ENCODE peak calls at places on chromosomes 11 and 22, in four cellular contexts. O, U, C and G are unnamed samples.
A peak's percentile ranks its signal among the peaks of the same experiment; 100 is the strongest.

GRCh38 chr22:41725510-41726110 is 26.3 kb downstream of the MEI1 start:
- DNase-seq in O (no peak), U (no peak), C (no peak), G (no peak)

GRCh38 chr22:19630614-19631013 is 83.7 kb upstream of the SEPTIN5 start:
- DNase-seq in O (peak; percentile 6), U (no peak), C (no peak), G (no peak)

GRCh38 chr11:119578466-119579220 is 150.4 kb downstream of the NECTIN1 start:
- DNase-seq in O (no peak), U (no peak), C (no peak), G (peak; percentile 21)

GRCh38 chr11:123166095-123166559 is 28.9 kb downstream of the CLMP start:
- DNase-seq in O (peak; percentile 64), U (no peak), C (peak; percentile 63), G (peak; percentile 55)

GRCh38 chr11:26947379-26947844 is 46.5 kb upstream of the FIBIN start:
- DNase-seq in O (no peak), U (peak; percentile 52), C (peak; percentile 100), G (peak; percentile 100)

GRCh38 chr11:64349404-64349803 is 9.4 kb downstream of the CCDC88B start:
- DNase-seq in O (no peak), U (no peak), C (no peak), G (no peak)

GRCh38 chr11:10920205-10920604 is 62.4 kb upstream of the ZBED5 start:
- DNase-seq in O (no peak), U (no peak), C (no peak), G (no peak)

GRCh38 chr11:128226106-128226716 is 361.1 kb downstream of the ETS1 start:
- DNase-seq in O (no peak), U (no peak), C (no peak), G (no peak)

GRCh38 chr22:36073476-36073875 is 44.9 kb upstream of the RBFOX2 start:
- DNase-seq in O (no peak), U (no peak), C (peak; percentile 44), G (peak; percentile 84)

GRCh38 chr11:65448418-65449196 is 26.0 kb downstream of the NEAT1 start:
- DNase-seq in O (no peak), U (peak; percentile 78), C (peak; percentile 68), G (peak; percentile 77)

GRCh38 chr11:102469196-102469821 is 16.7 kb upstream of the TMEM123 start:
- DNase-seq in O (no peak), U (no peak), C (peak; percentile 29), G (peak; percentile 56)

GRCh38 chr11:94546886-94547285 is 3.2 kb downstream of the FUT4 start:
- DNase-seq in O (no peak), U (no peak), C (no peak), G (no peak)

DNA sequence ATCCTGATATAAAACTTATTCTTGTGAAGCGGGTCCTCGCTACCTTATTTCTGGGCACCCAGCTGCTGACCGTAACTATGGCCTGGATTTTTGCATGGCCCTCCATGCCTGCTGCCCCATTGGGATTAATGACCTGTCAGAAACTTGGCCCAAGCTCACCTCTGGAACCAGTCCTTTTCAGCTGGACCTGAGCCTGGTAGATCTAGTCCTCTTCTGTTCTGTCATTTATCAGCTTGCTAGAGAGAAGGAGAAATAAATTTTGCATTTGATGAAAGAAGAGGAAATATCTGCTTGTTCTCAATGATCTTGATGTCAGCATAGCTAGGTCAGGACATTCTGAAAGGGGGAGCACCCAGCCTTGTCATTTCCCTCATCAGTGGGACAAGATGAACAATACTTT is 387.8 kb upstream of the LARGE1 start:
- DNase-seq in O (no peak), U (no peak), C (no peak), G (no peak)
- H3K4me3 ChIP-seq in O (no peak overlapping the region), U (no peak overlapping the region), C (no peak overlapping the region), G (no peak overlapping the region)

DNA sequence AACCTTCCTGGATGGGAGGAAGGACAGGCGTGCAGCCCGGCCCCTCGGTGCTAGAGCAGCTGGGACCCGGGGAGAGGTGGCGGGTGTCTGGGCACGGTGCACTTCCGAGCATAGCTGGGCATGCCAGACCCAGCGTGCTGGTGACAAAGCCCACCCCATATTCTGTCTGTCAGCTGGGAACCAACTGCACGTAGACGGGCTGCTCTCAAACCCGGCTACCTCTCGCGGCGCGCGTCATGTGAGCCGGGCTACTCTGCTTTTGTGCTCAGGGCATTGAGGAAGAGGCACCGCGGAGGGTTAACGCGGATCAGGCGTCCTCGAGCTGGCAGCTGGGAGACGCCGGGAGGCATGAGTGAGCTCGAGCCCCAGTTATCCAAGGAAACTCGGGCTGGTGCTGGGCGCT is 425.8 kb downstream of the SHANK2 start:
- DNase-seq in O (peak; percentile 83), U (no peak), C (no peak), G (no peak)
- H3K4me3 ChIP-seq in O (no peak overlapping the region), U (peak overlapping the region; percentile 10), C (no peak overlapping the region), G (no peak overlapping the region)

GRCh38 chr22:29454186-29454745 is 15.9 kb downstream of the RFPL1 start:
- DNase-seq in O (no peak), U (no peak), C (no peak), G (no peak)
- H3K4me3 ChIP-seq in O (no peak overlapping the region), U (no peak overlapping the region), C (no peak overlapping the region), G (no peak overlapping the region)

DNA sequence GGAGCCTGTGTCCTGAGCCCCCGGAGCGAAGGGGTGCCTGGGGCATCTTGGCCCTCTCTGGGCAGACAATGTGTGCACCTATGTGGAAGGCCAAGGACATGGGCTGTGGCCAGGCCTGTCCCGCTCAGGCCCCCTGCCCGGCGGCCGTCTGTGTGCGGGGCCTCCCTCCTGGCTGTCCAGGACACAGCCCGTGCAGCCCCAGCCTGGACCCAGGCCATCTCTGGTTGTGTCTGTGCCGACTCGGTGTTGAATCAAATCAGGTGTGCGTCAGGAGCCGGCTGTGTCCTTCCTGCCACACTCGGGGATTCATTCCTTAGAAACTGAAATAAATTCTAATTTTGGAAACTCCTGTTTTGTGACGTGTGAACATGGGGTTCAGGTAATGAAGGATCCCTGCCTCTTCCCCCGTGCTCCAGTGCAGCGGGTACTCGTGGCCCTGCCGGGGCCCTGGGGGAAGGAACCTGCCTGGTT is 1.5 kb upstream of the SELENOO start:
- DNase-seq in O (no peak), U (no peak), C (no peak), G (no peak)
- H3K4me3 ChIP-seq in O (no peak overlapping the region), U (peak overlapping the region; percentile 91), C (no peak overlapping the region), G (no peak overlapping the region)

DNA sequence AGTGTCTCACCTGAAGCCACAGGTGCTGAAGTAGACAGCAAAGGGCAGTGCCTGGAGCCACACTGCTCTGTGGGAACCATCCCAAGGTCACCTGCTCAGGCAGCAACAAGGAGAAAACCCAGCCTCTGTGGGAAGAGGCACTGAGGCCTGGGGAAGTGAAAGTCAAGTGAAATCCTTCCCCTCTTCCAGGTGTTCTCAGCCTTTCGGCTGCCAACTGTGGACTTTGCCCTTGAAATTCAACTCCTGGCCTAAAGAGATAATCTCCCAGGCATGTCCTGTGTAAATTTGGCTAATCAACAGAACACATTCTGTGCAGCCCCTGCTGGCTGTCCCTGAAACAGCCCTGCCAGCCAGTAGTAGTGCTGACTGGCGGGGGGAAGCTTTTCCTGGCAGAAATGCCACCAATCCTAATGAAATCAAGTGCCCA is 112.1 kb downstream of the RPL27A start:
- DNase-seq in O (no peak), U (no peak), C (no peak), G (no peak)
- H3K4me3 ChIP-seq in O (no peak overlapping the region), U (no peak overlapping the region), C (no peak overlapping the region), G (no peak overlapping the region)

DNA sequence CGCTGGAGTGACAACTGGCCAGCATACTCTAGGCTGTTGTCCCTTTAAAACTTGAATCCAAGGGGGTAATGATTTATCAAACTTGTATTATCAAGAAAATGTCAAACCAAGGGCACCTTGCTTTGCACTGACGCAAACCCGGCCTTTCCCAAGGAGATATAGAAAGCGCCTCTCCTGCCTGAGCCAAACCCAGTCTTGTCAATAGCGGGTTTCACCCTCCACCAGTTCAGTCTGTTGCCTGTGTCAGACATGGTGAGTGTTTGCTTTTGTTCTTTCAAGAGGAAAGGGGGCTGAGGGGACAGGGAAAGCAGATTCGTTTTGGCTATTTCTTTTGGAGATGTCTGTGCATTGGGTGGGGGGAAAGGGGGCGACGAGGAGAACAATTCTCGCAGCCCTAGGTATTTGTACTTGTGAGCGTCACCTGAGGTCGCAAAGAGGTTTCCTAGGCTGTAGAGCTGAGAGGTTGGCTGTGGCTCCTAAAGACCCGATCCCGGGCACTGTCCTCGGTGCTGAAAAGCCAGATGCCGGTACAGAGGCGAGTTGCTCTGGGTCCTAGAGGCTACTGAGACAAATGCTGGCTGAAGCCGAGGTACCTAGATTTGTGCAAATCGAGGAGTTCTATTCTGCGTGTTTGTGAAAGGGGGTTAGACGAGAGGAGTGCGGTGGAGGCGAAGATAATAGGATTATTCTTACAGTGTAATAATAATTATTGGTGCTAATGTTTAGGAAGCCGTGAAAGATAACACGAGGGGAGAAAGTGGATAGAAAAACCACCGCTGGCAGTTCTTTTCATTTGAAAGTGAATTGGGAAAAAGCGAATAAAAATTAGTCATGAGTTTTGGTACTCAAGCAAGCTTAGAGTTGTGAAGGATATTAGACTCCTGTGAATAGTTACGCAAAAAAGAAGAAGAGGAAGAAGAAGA is at the start of gene SLC6A5:
- DNase-seq in O (no peak), U (no peak), C (peak; percentile 10), G (peak; percentile 36)
- H3K4me3 ChIP-seq in O (no peak within 1 kb of the TSS), U (no peak within 1 kb of the TSS), C (no peak within 1 kb of the TSS), G (no peak within 1 kb of the TSS)

GRCh38 chr22:32668254-32669094 is 133.0 kb upstream of the TIMP3 start:
- DNase-seq in O (no peak), U (no peak), C (no peak), G (no peak)
- H3K4me3 ChIP-seq in O (no peak overlapping the region), U (no peak overlapping the region), C (no peak overlapping the region), G (no peak overlapping the region)

DNA sequence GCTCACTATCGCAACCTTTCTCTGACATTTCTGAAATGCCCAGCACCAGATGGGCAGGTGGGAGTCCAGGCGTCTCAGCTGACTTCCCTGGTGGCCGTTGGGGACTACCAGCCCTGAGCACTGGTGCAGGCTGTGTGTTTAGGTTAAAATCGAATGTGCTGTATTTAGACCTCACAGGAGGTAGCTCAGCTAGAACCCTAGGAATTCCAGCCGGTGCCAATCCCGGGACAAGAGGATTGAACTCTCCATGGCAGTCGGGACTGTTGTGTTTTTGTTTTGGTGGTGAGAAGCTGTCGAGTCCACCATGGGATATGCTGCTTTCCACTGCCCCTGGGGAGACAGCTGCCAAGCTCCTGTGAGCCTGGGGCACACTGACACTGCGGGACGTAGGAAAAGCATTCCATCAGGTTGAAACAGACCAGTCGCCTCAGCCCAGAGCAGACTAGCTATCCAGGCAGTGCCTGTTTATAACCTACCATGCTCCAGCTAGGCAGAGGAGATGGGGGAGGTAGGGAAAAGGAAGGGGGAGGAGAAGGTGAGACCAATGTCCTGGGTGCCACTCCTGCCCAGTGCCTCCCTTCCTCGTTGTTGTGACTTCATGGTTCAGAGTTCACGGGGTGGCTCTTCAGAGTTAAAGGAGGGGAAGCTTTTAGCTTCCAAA is 52.9 kb downstream of the MICAL2 start:
- DNase-seq in O (no peak), U (no peak), C (peak; percentile 79), G (peak; percentile 42)
- H3K4me3 ChIP-seq in O (no peak overlapping the region), U (no peak overlapping the region), C (no peak overlapping the region), G (no peak overlapping the region)

DNA sequence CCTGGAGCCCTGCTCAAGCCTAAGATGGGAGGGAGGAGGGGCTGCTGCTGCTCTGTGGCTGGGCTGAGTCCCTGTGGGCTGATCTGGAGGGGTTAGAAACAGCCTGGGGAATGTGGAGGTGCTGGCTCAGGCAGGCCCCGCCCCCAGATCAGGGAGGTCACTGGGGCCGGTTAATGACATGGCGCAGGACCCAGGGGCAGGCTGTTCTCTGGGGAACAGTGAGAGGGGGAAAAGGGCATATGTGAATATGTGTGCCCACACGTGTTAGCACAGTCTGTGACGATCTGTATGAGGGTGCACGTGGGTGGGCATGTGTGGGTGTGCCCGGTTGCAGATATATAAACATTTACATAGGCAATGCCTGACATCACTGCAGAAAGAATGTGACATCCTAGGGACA is 143.5 kb downstream of the MIAT start:
- DNase-seq in O (peak; percentile 39), U (no peak), C (no peak), G (peak; percentile 17)
- H3K4me3 ChIP-seq in O (no peak overlapping the region), U (no peak overlapping the region), C (no peak overlapping the region), G (no peak overlapping the region)